ENCODE peak calls at places on chromosomes 1 and 21, in nine cellular contexts. R is pulmonary artery endothelial cell; I is heart right ventricle; N is activated T-helper 1 cell treated with Interleukin-2 at 50 U/mL for 16 hours; D is stimulated activated naive CD8-positive, alpha-beta T cell treated with anti-CD3 and anti-CD28 coated beads, Interleukin-15, Interleukin-2, amounts not matched to agents 100 U/mL and 50 U/mL, for 24 hours; Q is activated naive CD8-positive, alpha-beta T cell treated with anti-CD3 and anti-CD28 coated beads, Interleukin-2, amount 50 U/mL, for 24 hours; T is head of caudate nucleus; V is fibroblast of villous mesenchyme; L is GM18507. J is an unnamed sample.

GRCh38 chr1:222546548-222547259 is 1.2 kb downstream of the HHIPL2 start:
- DNase-seq in R (no peak), I (no peak), N (no peak), D (no peak), Q (no peak), T (no peak), V (peak), L (no peak), J (no peak)

GRCh38 chr1:33902486-33903209 is 38.8 kb downstream of the HMGB4 start:
- DNase-seq in R (no peak), I (peak), N (no peak), D (no peak), Q (no peak), T (no peak), V (no peak), L (no peak), J (no peak)

GRCh38 chr1:54362881-54363340 is 43.3 kb downstream of the SSBP3 start:
- DNase-seq in R (no peak), I (no peak), N (no peak), D (no peak), Q (no peak), T (no peak), V (peak), L (no peak), J (no peak)

GRCh38 chr1:216582151-216582550 is 141.1 kb downstream of the ESRRG start:
- DNase-seq in R (no peak), I (no peak), N (no peak), D (no peak), Q (no peak), T (no peak), V (no peak), L (no peak), J (no peak)

GRCh38 chr1:194807530-194808220 is 1621.3 kb upstream of the B3GALT2 start:
- DNase-seq in R (no peak), I (no peak), N (no peak), D (no peak), Q (no peak), T (no peak), V (no peak), L (no peak), J (no peak)

GRCh38 chr1:213783898-213784297 is 203.9 kb upstream of the PROX1 start:
- DNase-seq in R (no peak), I (no peak), N (no peak), D (no peak), Q (no peak), T (no peak), V (no peak), L (no peak), J (no peak)

GRCh38 chr1:200896571-200897187 is 2.0 kb downstream of the INAVA start:
- DNase-seq in R (no peak), I (no peak), N (no peak), D (no peak), Q (no peak), T (no peak), V (peak), L (no peak), J (no peak)

GRCh38 chr1:17494114-17494729 is 45.3 kb upstream of the ARHGEF10L start:
- DNase-seq in R (no peak), I (peak), N (peak), D (peak), Q (peak), T (peak), V (peak), L (peak), J (peak)

GRCh38 chr1:94693435-94693834 is 126.7 kb upstream of the SLC44A3 start:
- DNase-seq in R (no peak), I (no peak), N (no peak), D (no peak), Q (no peak), T (no peak), V (no peak), L (no peak), J (no peak)

GRCh38 chr1:175192111-175192629 is 406 bp downstream of the KIAA0040 start:
- DNase-seq in R (no peak), I (peak), N (no peak), D (peak), Q (peak), T (no peak), V (peak), L (no peak), J (peak)

GRCh38 chr1:26075421-26076144 is 8.2 kb upstream of the TRIM63 start:
- DNase-seq in R (no peak), I (no peak), N (no peak), D (no peak), Q (no peak), T (no peak), V (no peak), L (no peak), J (no peak)

GRCh38 chr21:43333301-43334062 is 93.4 kb downstream of the SIK1 start:
- DNase-seq in R (no peak), I (peak), N (no peak), D (no peak), Q (no peak), T (no peak), V (peak), L (no peak), J (no peak)

GRCh38 chr1:113809651-113810602 is 2.3 kb downstream of the RSBN1 start:
- DNase-seq in R (no peak), I (no peak), N (no peak), D (no peak), Q (no peak), T (no peak), V (peak), L (no peak), J (no peak)

GRCh38 chr1:212413902-212414327 is 771 bp downstream of the PACC1 start:
- DNase-seq in R (no peak), I (no peak), N (no peak), D (no peak), Q (no peak), T (no peak), V (peak), L (no peak), J (no peak)

GRCh38 chr1:54481201-54481884 is 66.7 kb upstream of the ACOT11 start:
- DNase-seq in R (no peak), I (no peak), N (no peak), D (no peak), Q (no peak), T (no peak), V (no peak), L (no peak), J (no peak)

GRCh38 chr1:192445849-192446489 is 129.2 kb downstream of the RGS21 start:
- DNase-seq in R (no peak), I (peak), N (no peak), D (peak), Q (peak), T (peak), V (peak), L (no peak), J (peak)

GRCh38 chr1:14897080-14897449 is 256.5 kb upstream of the TMEM51 start:
- DNase-seq in R (no peak), I (no peak), N (no peak), D (no peak), Q (no peak), T (no peak), V (no peak), L (no peak), J (no peak)

GRCh38 chr1:8274396-8274795 is 43.5 kb upstream of the SLC45A1 start:
- DNase-seq in R (no peak), I (no peak), N (no peak), D (no peak), Q (no peak), T (no peak), V (no peak), L (no peak), J (no peak)

GRCh38 chr1:168717906-168718891 is 10.8 kb downstream of the DPT start:
- DNase-seq in R (no peak), I (peak), N (no peak), D (no peak), Q (no peak), T (no peak), V (no peak), L (no peak), J (no peak)

GRCh38 chr1:228308085-228308601 is 98.5 kb downstream of the TRIM11 start:
- DNase-seq in R (no peak), I (no peak), N (no peak), D (no peak), Q (no peak), T (no peak), V (no peak), L (no peak), J (no peak)